ENCODE peak calls at places on chromosomes 4 and X, in six cellular contexts. R is H9, O is neuronal stem cell, G is mesenchymal stem cell, W is H1, L is trophoblast cell. A is an unnamed sample.
A peak's percentile ranks its signal among the peaks of the same experiment; 100 is the strongest.

GRCh38 chr4:47640911-47641310 is 155.8 kb downstream of the ATP10D start:
- DNase-seq in L (no peak), W (no peak), R (no peak), O (no peak), G (no peak), A (peak; percentile 46)

GRCh38 chrX:24027985-24028384 is 999 bp upstream of the KLHL15 start:
- DNase-seq in W (no peak), R (peak; percentile 46), G (no peak), L (no peak), O (no peak), A (no peak)

GRCh38 chr4:16457944-16458343 is 231.7 kb upstream of the TAPT1 start:
- DNase-seq in R (no peak), W (no peak), L (no peak), O (no peak), G (no peak), A (peak; percentile 33)

GRCh38 chr4:123361195-123361861 is 35.3 kb upstream of the SPRY1 start:
- DNase-seq in W (no peak), R (no peak), G (peak; percentile 91), O (no peak), L (no peak), A (peak; percentile 94)

GRCh38 chr4:88028961-88029360 is 21.5 kb downstream of the PKD2 start:
- DNase-seq in G (no peak), O (no peak), W (no peak), L (no peak), R (no peak), A (no peak)

GRCh38 chr4:156512622-156513021 is 459.0 kb downstream of the PDGFC start:
- DNase-seq in W (no peak), R (no peak), O (no peak), G (peak; percentile 38), L (no peak), A (peak; percentile 42)

GRCh38 chrX:103817502-103817901 is 14.6 kb downstream of the RAB9B start:
- DNase-seq in L (peak; percentile 37), G (peak; percentile 44), O (peak; percentile 52), W (no peak), R (no peak), A (peak; percentile 42)

GRCh38 chr4:11424000-11424399 is 4.7 kb downstream of the HS3ST1 start:
- DNase-seq in L (peak; percentile 19), W (no peak), R (peak; percentile 56), O (peak; percentile 27), G (peak; percentile 45), A (peak; percentile 4)

GRCh38 chrX:2928583-2929434 is at the start of gene ARSD:
- DNase-seq in O (peak; percentile 71), R (peak; percentile 97), W (peak; percentile 73), L (peak; percentile 86), G (peak; percentile 89), A (peak; percentile 86)

GRCh38 chr4:61693520-61693919 is 493.4 kb downstream of the ADGRL3 start:
- DNase-seq in O (no peak), G (no peak), L (no peak), R (no peak), W (no peak), A (no peak)

GRCh38 chr4:46219872-46220271 is 96.0 kb upstream of the GABRG1 start:
- DNase-seq in L (no peak), G (no peak), R (no peak), W (no peak), O (no peak), A (no peak)

GRCh38 chr4:130403221-130403620 is 1307.3 kb downstream of the C4orf33 start:
- DNase-seq in L (no peak), R (peak; percentile 58), O (no peak), W (peak; percentile 5), G (no peak), A (no peak)

GRCh38 chrX:139831689-139832456 is 101.0 kb downstream of the ATP11C start:
- DNase-seq in O (no peak), G (peak; percentile 72), L (no peak), W (no peak), R (no peak), A (peak; percentile 70)

GRCh38 chr4:181870326-181870725 is 372.9 kb upstream of the TENM3 start:
- DNase-seq in R (no peak), O (no peak), L (no peak), W (no peak), G (no peak), A (peak; percentile 79)

GRCh38 chr4:158869761-158870160 is 100.9 kb downstream of the FNIP2 start:
- DNase-seq in W (no peak), G (no peak), O (no peak), L (no peak), R (no peak), A (no peak)

GRCh38 chr4:87353592-87353991 is 30.9 kb upstream of the HSD17B13 start:
- DNase-seq in L (peak; percentile 43), R (peak; percentile 34), W (peak; percentile 13), O (peak; percentile 24), G (peak; percentile 62), A (peak; percentile 48)

GRCh38 chrX:17635231-17635630 is 102.1 kb upstream of the SCML1 start:
- DNase-seq in L (no peak), W (peak; percentile 85), O (peak; percentile 81), G (no peak), R (peak; percentile 89), A (peak; percentile 18)

GRCh38 chrX:104118765-104119164 is 6.4 kb downstream of the ZCCHC18 start:
- DNase-seq in O (no peak), G (no peak), R (no peak), W (no peak), L (no peak), A (no peak)

GRCh38 chr4:5212255-5213032 is 161.2 kb downstream of the STK32B start:
- DNase-seq in L (no peak), G (no peak), R (no peak), O (no peak), W (no peak), A (no peak)

GRCh38 chrX:17737707-17738001 is 361 bp downstream of the SCML1 start:
- DNase-seq in O (peak; percentile 6), G (no peak), W (no peak), R (no peak), L (no peak), A (no peak)

GRCh38 chrX:40207626-40208025 is 109.9 kb upstream of the BCOR start:
- DNase-seq in O (no peak), R (no peak), G (no peak), L (no peak), W (no peak), A (peak; percentile 19)

GRCh38 chr4:81162752-81163458 is 52.1 kb downstream of the PRKG2 start:
- DNase-seq in O (no peak), W (no peak), R (no peak), L (no peak), G (no peak), A (no peak)

GRCh38 chrX:48492293-48492910 is 16.4 kb upstream of the PORCN start:
- DNase-seq in W (no peak), O (no peak), G (peak; percentile 66), L (no peak), R (no peak), A (peak; percentile 35)

GRCh38 chrX:33142331-33142730 is 69.0 kb downstream of the DMD start:
- DNase-seq in G (no peak), O (no peak), L (no peak), R (no peak), W (no peak), A (no peak)

GRCh38 chrX:106341823-106342222 is 173.7 kb downstream of the PWWP3B start:
- DNase-seq in R (no peak), G (no peak), O (no peak), L (no peak), W (no peak), A (no peak)

GRCh38 chrX:76029385-76029784 is 143.5 kb upstream of the PBDC1 start:
- DNase-seq in R (no peak), W (no peak), O (no peak), G (no peak), L (no peak), A (no peak)

GRCh38 chr4:123244233-123244632 is 152.4 kb upstream of the SPRY1 start:
- DNase-seq in L (no peak), R (no peak), O (no peak), W (no peak), G (peak; percentile 24), A (peak; percentile 65)

GRCh38 chrX:12488220-12488619 is 303.0 kb upstream of the PRPS2 start:
- DNase-seq in L (no peak), O (no peak), W (no peak), G (no peak), R (no peak), A (no peak)

GRCh38 chr4:95410387-95411005 is 138.3 kb downstream of the UNC5C start:
- DNase-seq in L (no peak), O (no peak), G (no peak), R (no peak), W (no peak), A (no peak)

GRCh38 chrX:70455366-70456202 is 10.9 kb downstream of the DLG3 start:
- DNase-seq in R (no peak), L (no peak), W (no peak), G (peak; percentile 26), O (no peak), A (no peak)
- H4K8ac ChIP-seq in R (no peak overlapping the region), L (peak overlapping the region; percentile 92), W (peak overlapping the region; percentile 90), G (peak overlapping the region; percentile 28), O (peak overlapping the region; percentile 65), A (peak overlapping the region; percentile 34)

GRCh38 chr4:2166253-2166652 is 75.7 kb downstream of the HAUS3 start:
- DNase-seq in G (no peak), R (no peak), W (no peak), O (no peak), L (no peak), A (no peak)

GRCh38 chr4:2168469-2169319 is 73.2 kb downstream of the HAUS3 start:
- DNase-seq in G (no peak), O (no peak), R (no peak), L (no peak), W (no peak), A (no peak)

GRCh38 chr4:2165391-2165790 is 76.5 kb downstream of the HAUS3 start:
- DNase-seq in L (no peak), R (no peak), O (no peak), W (no peak), G (no peak), A (no peak)

GRCh38 chr4:2159931-2160330 is 82.0 kb downstream of the HAUS3 start:
- DNase-seq in R (no peak), W (no peak), O (no peak), L (peak; percentile 63), G (peak; percentile 39), A (peak; percentile 13)

DNA sequence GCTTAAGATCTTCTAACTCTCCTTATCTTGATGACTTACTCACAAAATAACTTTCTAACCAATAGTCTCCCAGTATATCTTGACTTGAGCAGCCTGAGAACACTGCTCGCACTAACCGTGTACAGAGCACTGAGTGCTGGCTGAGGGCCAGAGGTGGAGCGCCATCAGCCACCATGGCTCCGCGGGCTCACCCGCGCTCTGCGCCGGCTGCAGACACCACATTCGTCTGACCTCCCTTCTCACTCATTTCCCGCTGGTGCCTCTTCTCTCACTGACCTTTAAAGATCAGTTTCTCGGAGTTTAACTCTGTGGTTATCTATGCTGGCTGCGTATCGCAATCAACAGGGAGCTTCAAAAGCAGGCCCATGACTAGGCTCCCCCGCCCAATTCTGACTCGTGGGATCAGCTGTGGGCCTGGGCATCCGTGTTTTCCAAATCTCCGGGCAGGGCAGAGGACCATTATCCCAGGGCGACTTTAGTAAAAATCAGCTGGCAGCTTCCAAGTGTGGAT is 78.6 kb downstream of the HAUS3 start:
- DNase-seq in O (no peak), L (peak; percentile 30), W (no peak), G (no peak), R (no peak), A (peak; percentile 5)
- H2BK5ac ChIP-seq in O (no peak overlapping the region), L (no peak overlapping the region), W (no peak overlapping the region), G (no peak overlapping the region), R (no peak overlapping the region), A (no peak overlapping the region)

GRCh38 chrX:20513185-20513584 is 246.5 kb upstream of the RPS6KA3 start:
- DNase-seq in W (no peak), G (peak; percentile 19), R (no peak), L (no peak), O (no peak), A (no peak)
- H2AFZ ChIP-seq in W (no peak overlapping the region), G (no peak overlapping the region), R (no peak overlapping the region), L (no peak overlapping the region), O (no peak overlapping the region), A (no peak overlapping the region)

GRCh38 chrX:37746951-37747350 is 32.9 kb upstream of the CYBB start:
- DNase-seq in R (no peak), G (no peak), O (no peak), L (no peak), W (no peak), A (no peak)
- H4K8ac ChIP-seq in R (no peak overlapping the region), G (no peak overlapping the region), O (no peak overlapping the region), L (no peak overlapping the region), W (no peak overlapping the region), A (no peak overlapping the region)